ENCODE peak calls at places on chromosomes 2 and 18, in eight cellular contexts. One of them, this sample, is unnamed.

GRCh38 chr18:79510731-79511141 is 115.0 kb downstream of the NFATC1 start:
- DNase-seq in lung: no peak
- DNase-seq in activated naive CD4-positive, alpha-beta T cell: no peak
- DNase-seq in HT-29: no peak
- DNase-seq in lung microvascular endothelial cell: no peak
- DNase-seq in right lobe of liver: peak
- DNase-seq in cardiac fibroblast: no peak
- DNase-seq in frontal cortex: no peak
- DNase-seq in this sample: no peak

GRCh38 chr18:75390854-75391253 is 36.6 kb downstream of the SMIM21 start:
- DNase-seq in lung: no peak
- DNase-seq in activated naive CD4-positive, alpha-beta T cell: no peak
- DNase-seq in HT-29: no peak
- DNase-seq in lung microvascular endothelial cell: no peak
- DNase-seq in right lobe of liver: no peak
- DNase-seq in cardiac fibroblast: no peak
- DNase-seq in frontal cortex: no peak
- DNase-seq in this sample: no peak

GRCh38 chr2:160507464-160507863 is 13.9 kb upstream of the RBMS1 start:
- DNase-seq in lung: no peak
- DNase-seq in activated naive CD4-positive, alpha-beta T cell: no peak
- DNase-seq in HT-29: no peak
- DNase-seq in lung microvascular endothelial cell: no peak
- DNase-seq in right lobe of liver: no peak
- DNase-seq in cardiac fibroblast: no peak
- DNase-seq in frontal cortex: no peak
- DNase-seq in this sample: no peak

GRCh38 chr18:48300463-48300961 is 108.7 kb downstream of the ZBTB7C start:
- DNase-seq in lung: peak
- DNase-seq in activated naive CD4-positive, alpha-beta T cell: no peak
- DNase-seq in HT-29: peak
- DNase-seq in lung microvascular endothelial cell: no peak
- DNase-seq in right lobe of liver: no peak
- DNase-seq in cardiac fibroblast: no peak
- DNase-seq in frontal cortex: no peak
- DNase-seq in this sample: no peak

GRCh38 chr2:97950329-97951154 is 45.2 kb downstream of the TMEM131 start:
- DNase-seq in lung: no peak
- DNase-seq in activated naive CD4-positive, alpha-beta T cell: no peak
- DNase-seq in HT-29: peak
- DNase-seq in lung microvascular endothelial cell: no peak
- DNase-seq in right lobe of liver: no peak
- DNase-seq in cardiac fibroblast: peak
- DNase-seq in frontal cortex: no peak
- DNase-seq in this sample: no peak

GRCh38 chr2:44268259-44268649 is 7.0 kb upstream of the SLC3A1 start:
- DNase-seq in lung: no peak
- DNase-seq in activated naive CD4-positive, alpha-beta T cell: no peak
- DNase-seq in HT-29: no peak
- DNase-seq in lung microvascular endothelial cell: no peak
- DNase-seq in right lobe of liver: no peak
- DNase-seq in cardiac fibroblast: peak
- DNase-seq in frontal cortex: no peak
- DNase-seq in this sample: no peak

GRCh38 chr2:55490554-55490953 is 29.0 kb upstream of the CFAP36 start:
- DNase-seq in lung: no peak
- DNase-seq in activated naive CD4-positive, alpha-beta T cell: no peak
- DNase-seq in HT-29: no peak
- DNase-seq in lung microvascular endothelial cell: peak
- DNase-seq in right lobe of liver: no peak
- DNase-seq in cardiac fibroblast: peak
- DNase-seq in frontal cortex: no peak
- DNase-seq in this sample: peak

GRCh38 chr2:191617589-191617988 is 60.3 kb upstream of the NABP1 start:
- DNase-seq in lung: no peak
- DNase-seq in activated naive CD4-positive, alpha-beta T cell: no peak
- DNase-seq in HT-29: peak
- DNase-seq in lung microvascular endothelial cell: no peak
- DNase-seq in right lobe of liver: no peak
- DNase-seq in cardiac fibroblast: no peak
- DNase-seq in frontal cortex: no peak
- DNase-seq in this sample: peak

GRCh38 chr2:131039908-131040660 is 53.2 kb downstream of the FAM168B start:
- DNase-seq in lung: no peak
- DNase-seq in activated naive CD4-positive, alpha-beta T cell: no peak
- DNase-seq in HT-29: no peak
- DNase-seq in lung microvascular endothelial cell: no peak
- DNase-seq in right lobe of liver: no peak
- DNase-seq in cardiac fibroblast: peak
- DNase-seq in frontal cortex: no peak
- DNase-seq in this sample: peak

GRCh38 chr2:160308476-160308875 is 108.4 kb upstream of the ITGB6 start:
- DNase-seq in lung: no peak
- DNase-seq in activated naive CD4-positive, alpha-beta T cell: no peak
- DNase-seq in HT-29: no peak
- DNase-seq in lung microvascular endothelial cell: no peak
- DNase-seq in right lobe of liver: no peak
- DNase-seq in cardiac fibroblast: peak
- DNase-seq in frontal cortex: no peak
- DNase-seq in this sample: peak

GRCh38 chr2:43158259-43158880 is 68.0 kb downstream of the ZFP36L2 start:
- DNase-seq in lung: peak
- DNase-seq in activated naive CD4-positive, alpha-beta T cell: no peak
- DNase-seq in HT-29: peak
- DNase-seq in lung microvascular endothelial cell: peak
- DNase-seq in right lobe of liver: peak
- DNase-seq in cardiac fibroblast: peak
- DNase-seq in frontal cortex: no peak
- DNase-seq in this sample: peak

GRCh38 chr2:237096911-237097310 is 11.2 kb downstream of the COPS8 start:
- DNase-seq in lung: no peak
- DNase-seq in activated naive CD4-positive, alpha-beta T cell: no peak
- DNase-seq in HT-29: no peak
- DNase-seq in lung microvascular endothelial cell: no peak
- DNase-seq in right lobe of liver: no peak
- DNase-seq in cardiac fibroblast: peak
- DNase-seq in frontal cortex: no peak
- DNase-seq in this sample: peak

GRCh38 chr2:144705328-144706245 is 185.7 kb upstream of the ZEB2 start:
- DNase-seq in lung: no peak
- DNase-seq in activated naive CD4-positive, alpha-beta T cell: no peak
- DNase-seq in HT-29: no peak
- DNase-seq in lung microvascular endothelial cell: no peak
- DNase-seq in right lobe of liver: no peak
- DNase-seq in cardiac fibroblast: peak
- DNase-seq in frontal cortex: no peak
- DNase-seq in this sample: no peak

GRCh38 chr2:10829304-10829703 is 16.7 kb upstream of the PDIA6 start:
- DNase-seq in lung: no peak
- DNase-seq in activated naive CD4-positive, alpha-beta T cell: no peak
- DNase-seq in HT-29: no peak
- DNase-seq in lung microvascular endothelial cell: no peak
- DNase-seq in right lobe of liver: no peak
- DNase-seq in cardiac fibroblast: no peak
- DNase-seq in frontal cortex: no peak
- DNase-seq in this sample: no peak

This sample was measured in dermis blood vessel endothelial cell.